ENCODE peak calls at places on chromosomes 4 and X, in four cellular contexts. E is spleen, C is fibroblast of lung, R is psoas muscle. K is an unnamed sample.

GRCh38 chr4:149823770-149824221 is 8.2 kb upstream of the IQCM start:
- DNase-seq in E (no peak), C (peak), R (no peak), K (no peak)

GRCh38 chr4:185520119-185520518 is 15.2 kb downstream of the PDLIM3 start:
- DNase-seq in E (no peak), C (peak), R (no peak), K (no peak)

GRCh38 chr4:173537628-173538147 is 7.7 kb upstream of the HAND2 start:
- DNase-seq in E (no peak), C (no peak), R (no peak), K (no peak)

GRCh38 chr4:183532823-183533222 is 28.0 kb downstream of the ING2 start:
- DNase-seq in E (no peak), C (peak), R (no peak), K (no peak)

GRCh38 chr4:39045791-39046221 is 13.6 kb upstream of the TMEM156 start:
- DNase-seq in E (no peak), C (peak), R (no peak), K (no peak)

GRCh38 chr4:54085284-54085683 is 14.7 kb upstream of the GSX2 start:
- DNase-seq in E (no peak), C (peak), R (peak), K (peak)

GRCh38 chr4:56038763-56039162 is 90.0 kb downstream of the CEP135 start:
- DNase-seq in E (no peak), C (no peak), R (no peak), K (no peak)

GRCh38 chr4:92236907-92237306 is 66.9 kb upstream of the GRID2 start:
- DNase-seq in E (no peak), C (peak), R (no peak), K (no peak)

GRCh38 chr4:40550900-40551546 is 78.6 kb downstream of the RBM47 start:
- DNase-seq in E (no peak), C (peak), R (no peak), K (no peak)

GRCh38 chr4:143773998-143774898 is 73.8 kb upstream of the FREM3 start:
- DNase-seq in E (no peak), C (peak), R (no peak), K (no peak)

GRCh38 chrX:155778844-155779553 is 102.1 kb upstream of the VAMP7 start:
- DNase-seq in E (no peak), C (no peak), R (no peak), K (no peak)

GRCh38 chr4:142977182-142977581 is 131.1 kb upstream of the INPP4B start:
- DNase-seq in E (no peak), C (no peak), R (no peak), K (no peak)

DNA sequence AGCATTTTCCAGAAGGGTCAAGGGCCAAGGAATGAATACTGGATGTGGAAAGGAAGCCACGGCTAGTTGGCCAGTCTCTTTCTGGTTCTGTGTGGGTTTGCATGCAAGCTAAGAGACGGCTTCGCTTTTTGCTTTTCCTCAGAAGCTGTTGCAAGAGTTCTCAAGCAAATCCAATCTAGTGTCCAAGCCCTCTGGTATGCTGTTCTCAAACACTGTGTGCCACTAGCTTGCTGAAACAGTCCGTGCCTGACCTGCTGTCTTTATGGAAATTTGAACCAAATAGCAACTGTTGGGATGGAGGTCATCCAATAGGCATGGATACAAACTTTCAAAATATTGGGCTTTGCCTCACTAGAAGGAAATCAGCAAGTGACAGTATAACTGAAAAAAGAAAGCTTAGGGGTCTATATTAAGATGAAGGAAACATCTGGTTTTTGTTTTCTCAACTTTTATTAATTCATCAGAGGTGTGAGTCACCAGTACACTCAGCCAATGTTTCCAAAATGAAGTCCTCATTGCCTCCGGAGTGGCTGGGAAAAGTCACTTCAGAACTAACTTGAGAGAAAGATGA is 70.5 kb downstream of the SLC9A6 start:
- DNase-seq in E (no peak), C (peak), R (peak), K (peak)
- H3K4me3 ChIP-seq in E (no peak), C (peak), R (peak), K (no peak)

GRCh38 chrX:49070988-49071387 is 2.8 kb downstream of the PRAF2 start:
- DNase-seq in E (no peak), C (no peak), R (no peak), K (no peak)

GRCh38 chrX:49071877-49072711 is 1.7 kb downstream of the PRAF2 start:
- DNase-seq in E (no peak), C (peak), R (peak), K (peak)

GRCh38 chrX:49075347-49075746 is 1.5 kb upstream of the PRAF2 start:
- DNase-seq in E (no peak), C (no peak), R (no peak), K (no peak)

GRCh38 chrX:49073641-49074575 is at the start of gene PRAF2:
- DNase-seq in E (peak), C (peak), R (peak), K (peak)

DNA sequence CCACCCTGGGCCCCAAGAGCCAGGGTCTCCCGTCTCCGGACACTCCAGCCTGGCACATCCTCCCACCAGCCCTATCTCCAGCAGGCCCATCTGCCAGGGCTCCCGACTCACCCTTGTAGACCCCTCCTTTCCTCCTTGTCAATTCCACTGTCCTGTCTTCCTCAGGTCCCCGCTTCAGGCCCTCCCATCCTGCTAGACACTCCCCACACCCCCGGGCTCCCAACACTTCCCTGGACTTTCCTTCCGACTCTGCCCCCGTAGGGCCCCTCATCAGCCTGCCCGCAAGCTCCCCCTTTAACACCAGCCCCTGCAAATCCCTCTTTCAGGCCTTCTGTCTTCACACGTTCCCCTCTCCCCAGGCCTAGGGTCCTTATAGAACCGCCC is 1.1 kb downstream of the PRAF2 start:
- DNase-seq in E (no peak), C (no peak), R (no peak), K (no peak)
- H3K4me3 ChIP-seq in E (peak), C (peak), R (peak), K (peak)

GRCh38 chr4:115108850-115109249 is 4.6 kb downstream of the NDST4 start:
- DNase-seq in E (no peak), C (no peak), R (no peak), K (no peak)
- H3K4me3 ChIP-seq in E (no peak), C (no peak), R (no peak), K (no peak)

GRCh38 chr4:68907788-68908700 is 43.6 kb downstream of the UGT2A3 start:
- DNase-seq in E (no peak), C (no peak), R (no peak), K (no peak)

GRCh38 chr4:68907230-68907629 is 44.4 kb downstream of the UGT2A3 start:
- DNase-seq in E (no peak), C (no peak), R (no peak), K (no peak)

GRCh38 chr4:68904786-68905185 is 46.8 kb downstream of the UGT2A3 start:
- DNase-seq in E (no peak), C (no peak), R (no peak), K (no peak)

GRCh38 chr4:68905598-68906237 is 45.9 kb downstream of the UGT2A3 start:
- DNase-seq in E (no peak), C (peak), R (no peak), K (no peak)

DNA sequence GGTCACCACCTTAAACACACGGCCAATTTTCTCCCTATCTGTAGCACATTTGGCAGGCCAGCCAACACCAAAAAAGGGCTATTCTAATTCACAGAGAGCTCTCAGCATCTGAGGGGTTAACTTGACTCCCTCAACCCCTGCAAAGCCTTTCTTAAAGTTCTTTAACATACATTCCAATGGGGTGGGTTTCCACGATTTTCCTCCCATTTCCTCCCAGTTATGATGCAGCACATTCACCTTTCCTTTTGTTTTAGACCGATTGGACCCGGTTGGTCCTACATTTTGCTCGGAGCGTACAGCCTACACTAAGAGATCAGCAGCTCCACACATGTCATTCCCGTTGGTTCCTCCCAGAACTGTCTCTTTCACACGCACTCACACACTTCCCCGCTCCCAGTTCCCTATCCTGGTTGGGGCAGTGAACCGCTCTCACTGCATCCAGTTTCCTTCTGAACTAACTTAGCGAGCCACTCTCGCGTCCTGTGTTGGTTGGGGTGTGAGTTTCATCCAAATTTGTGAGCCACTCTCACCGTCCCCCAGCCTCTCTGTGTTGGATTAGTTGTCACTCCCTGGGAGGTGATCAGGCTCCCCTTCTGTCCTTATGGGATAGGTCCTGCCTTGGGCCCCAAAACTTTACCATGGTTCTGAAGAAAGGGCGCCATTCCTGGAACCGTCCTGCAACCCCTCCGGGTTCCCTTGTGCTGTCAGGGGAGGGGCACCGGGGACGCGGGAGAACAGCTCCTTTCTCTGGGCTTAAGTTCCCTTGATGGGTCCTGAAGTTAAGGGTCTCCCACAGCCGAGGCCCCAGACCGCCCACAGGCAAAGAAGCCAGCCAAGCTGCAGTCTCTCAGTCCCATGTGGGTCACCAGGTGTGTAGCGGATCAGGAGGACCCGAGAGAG is 45.1 kb downstream of the UGT2A3 start:
- DNase-seq in E (no peak), C (no peak), R (no peak), K (peak)
- H3K4me3 ChIP-seq in E (no peak), C (no peak), R (no peak), K (peak)

DNA sequence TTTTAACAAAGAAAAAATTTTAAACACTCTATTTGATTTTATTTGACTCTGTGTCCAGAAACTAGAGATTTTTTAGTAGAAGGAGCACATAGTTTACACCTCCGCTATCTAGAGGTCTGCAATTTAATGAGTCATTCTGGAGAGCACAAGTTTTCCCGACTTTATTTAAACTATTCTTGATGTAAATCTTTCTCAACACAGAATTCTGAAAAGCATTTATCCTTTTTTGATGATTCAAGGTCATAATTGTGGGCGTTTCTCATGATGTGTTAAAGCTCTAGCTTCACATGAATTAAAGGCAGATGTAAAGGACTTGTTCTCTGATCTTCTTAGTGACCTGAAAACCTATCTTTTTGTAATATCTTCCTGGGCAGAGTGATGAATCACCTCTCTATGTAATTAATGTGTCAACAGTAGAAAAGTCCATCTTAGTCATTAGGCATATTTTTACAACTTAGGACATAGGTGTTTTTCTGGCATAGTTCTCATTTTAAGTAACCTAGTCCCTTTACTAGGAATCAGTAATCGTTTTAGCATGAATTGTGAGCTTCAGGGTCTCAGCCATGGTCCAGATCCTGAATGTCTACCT is 128.8 kb downstream of the COMMD8 start:
- DNase-seq in E (no peak), C (peak), R (no peak), K (no peak)
- H3K4me3 ChIP-seq in E (no peak), C (no peak), R (no peak), K (no peak)

GRCh38 chrX:140766024-140766611 is 56.6 kb downstream of the LINC00632 start:
- DNase-seq in E (no peak), C (peak), R (no peak), K (peak)

GRCh38 chrX:140762061-140762460 is 52.5 kb downstream of the LINC00632 start:
- DNase-seq in E (no peak), C (peak), R (no peak), K (peak)

GRCh38 chrX:140767646-140768045 is 58.1 kb downstream of the LINC00632 start:
- DNase-seq in E (no peak), C (no peak), R (no peak), K (no peak)

GRCh38 chrX:140765043-140765784 is 55.7 kb downstream of the LINC00632 start:
- DNase-seq in E (no peak), C (peak), R (no peak), K (no peak)

DNA sequence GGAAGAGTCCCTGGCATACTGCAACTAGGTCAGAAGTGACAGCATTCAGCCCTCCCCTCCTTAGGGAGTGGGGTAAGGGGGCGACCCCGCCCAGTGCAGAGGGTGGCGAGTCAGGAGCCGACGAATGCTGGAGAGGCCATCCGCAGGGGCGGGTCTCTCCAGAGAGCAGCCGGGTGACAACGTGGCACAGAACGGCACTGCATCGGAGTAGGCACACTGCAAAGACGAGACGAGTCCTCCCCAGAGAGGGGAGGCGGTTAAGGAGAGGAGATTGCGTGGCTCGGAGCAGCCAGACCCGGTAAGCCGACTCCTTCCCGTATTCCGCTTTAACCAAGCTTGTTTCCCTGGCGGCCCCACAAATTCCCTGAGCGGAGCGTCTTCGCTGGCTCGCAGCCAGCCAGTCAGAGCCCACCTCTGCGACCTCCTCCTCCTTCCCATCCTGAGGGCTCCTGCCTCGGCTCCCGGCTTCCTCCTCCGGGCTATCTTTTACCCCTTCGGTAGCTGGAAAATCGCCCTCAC is 54.9 kb downstream of the LINC00632 start:
- DNase-seq in E (no peak), C (peak), R (peak), K (no peak)
- H3K4me3 ChIP-seq in E (no peak), C (peak), R (peak), K (peak)

GRCh38 chr4:181821039-181822004 is 421.9 kb upstream of the TENM3 start:
- DNase-seq in E (no peak), C (peak), R (no peak), K (no peak)
- H3K4me3 ChIP-seq in E (no peak), C (no peak), R (no peak), K (no peak)